ENCODE peak calls at places on chromosomes 1 and 21, in seven cellular contexts. X is NCI-H82, O is neural crest cell, K is AG04450, Z is kidney, S is HCEC 1CT, H is substantia nigra. L is an unnamed sample.

GRCh38 chr1:39450956-39451601 is 40.4 kb upstream of the BMP8A start:
- DNase-seq in X (no peak), S (peak), H (no peak), Z (no peak), K (peak), O (no peak), L (peak)

GRCh38 chr1:25513666-25514065 is 29.7 kb upstream of the LDLRAP1 start:
- DNase-seq in S (no peak), Z (no peak), O (no peak), H (no peak), K (no peak), X (no peak), L (no peak)

GRCh38 chr21:39073063-39073462 is 110.2 kb downstream of the PSMG1 start:
- DNase-seq in S (no peak), O (no peak), H (peak), K (no peak), Z (no peak), X (no peak), L (no peak)

GRCh38 chr1:240282061-240282830 is 190.6 kb downstream of the FMN2 start:
- DNase-seq in S (peak), H (no peak), O (no peak), K (no peak), X (peak), Z (no peak), L (peak)

GRCh38 chr1:119447344-119447743 is 32.4 kb downstream of the HSD3B2 start:
- DNase-seq in K (no peak), H (no peak), Z (no peak), S (no peak), X (no peak), O (no peak), L (no peak)

GRCh38 chr1:240310226-240310925 is 218.7 kb downstream of the FMN2 start:
- DNase-seq in H (no peak), S (peak), O (no peak), X (no peak), Z (no peak), K (peak), L (peak)

GRCh38 chr1:3251810-3252429 is 182.9 kb downstream of the PRDM16 start:
- DNase-seq in X (peak), Z (no peak), O (no peak), H (no peak), K (no peak), S (no peak), L (no peak)

GRCh38 chr1:229694053-229694693 is 68.1 kb downstream of the URB2 start:
- DNase-seq in O (no peak), S (peak), K (peak), X (peak), H (no peak), Z (peak), L (peak)

GRCh38 chr1:25031966-25032667 is 102.0 kb upstream of the RUNX3 start:
- DNase-seq in Z (peak), S (no peak), X (no peak), O (no peak), H (no peak), K (no peak), L (no peak)

GRCh38 chr1:234111458-234112142 is 207.1 kb downstream of the SLC35F3 start:
- DNase-seq in Z (peak), K (no peak), X (peak), H (peak), O (peak), S (no peak), L (no peak)

GRCh38 chr1:224922404-224923164 is 6.9 kb upstream of the DNAH14 start:
- DNase-seq in K (peak), S (peak), X (peak), Z (peak), O (no peak), H (no peak), L (peak)

GRCh38 chr1:204560590-204560989 is 44.4 kb downstream of the MDM4 start:
- DNase-seq in H (no peak), Z (no peak), O (no peak), K (peak), S (peak), X (peak), L (peak)

GRCh38 chr1:36836916-36837315 is 197.4 kb downstream of the GRIK3 start:
- DNase-seq in O (no peak), H (no peak), K (no peak), S (no peak), Z (peak), X (no peak), L (no peak)

GRCh38 chr1:49048188-49048587 is 271.5 kb upstream of the BEND5 start:
- DNase-seq in O (no peak), K (no peak), H (no peak), Z (no peak), X (peak), S (no peak), L (no peak)

GRCh38 chr1:35280006-35280405 is 11.5 kb downstream of the ZMYM4 start:
- DNase-seq in H (no peak), K (no peak), Z (no peak), X (no peak), O (no peak), S (no peak), L (no peak)

GRCh38 chr1:33298623-33299277 is 22.1 kb downstream of the A3GALT2 start:
- DNase-seq in Z (peak), H (peak), S (peak), K (no peak), O (peak), X (peak), L (peak)

GRCh38 chr1:45723248-45723930 is 27.1 kb downstream of the IPP start:
- DNase-seq in Z (no peak), K (no peak), H (no peak), O (no peak), X (no peak), S (no peak), L (no peak)

GRCh38 chr1:184299076-184299790 is 87.6 kb upstream of the C1orf21 start:
- DNase-seq in Z (no peak), K (peak), S (peak), H (no peak), O (no peak), X (peak), L (peak)

GRCh38 chr1:227388771-227389170 is 70.5 kb upstream of the CDC42BPA start:
- DNase-seq in H (no peak), Z (no peak), S (no peak), K (no peak), X (no peak), O (no peak), L (no peak)

GRCh38 chr1:89206361-89206760 is 7.6 kb upstream of the GBP4 start:
- DNase-seq in S (no peak), Z (no peak), H (no peak), O (no peak), K (no peak), X (no peak), L (no peak)

GRCh38 chr1:245888809-245889208 is 618.3 kb downstream of the SMYD3 start:
- DNase-seq in S (peak), X (peak), Z (no peak), O (no peak), K (no peak), H (no peak), L (peak)

GRCh38 chr1:201575912-201576311 is 37.0 kb downstream of the NAV1 start:
- DNase-seq in S (no peak), H (no peak), O (no peak), X (no peak), K (no peak), Z (no peak), L (no peak)

GRCh38 chr1:30527511-30528140 is 195.8 kb downstream of the MATN1 start:
- DNase-seq in K (no peak), Z (no peak), O (no peak), X (no peak), H (no peak), S (no peak), L (no peak)

L was measured in LHCN-M2.